ENCODE peak calls at places on chromosomes 16 and 17, in four cellular contexts. J is neural progenitor cell, K is AG10803, B is cardiac muscle cell. O is an unnamed sample.

GRCh38 chr16:66421891-66422290 is 5.2 kb upstream of the BEAN1 start:
- DNase-seq in K (no peak), J (no peak), B (no peak), O (no peak)

GRCh38 chr16:2710711-2711231 is 9.3 kb downstream of the PRSS27 start:
- DNase-seq in K (no peak), J (no peak), B (no peak), O (no peak)

GRCh38 chr16:11034005-11034404 is 89.6 kb downstream of the CLEC16A start:
- DNase-seq in B (peak; percentile 94), J (no peak), K (peak; percentile 94), O (no peak)

GRCh38 chr17:76556759-76557367 is 17.0 kb downstream of the PRCD start:
- DNase-seq in K (peak; percentile 55), B (peak; percentile 83), J (peak; percentile 25), O (no peak)

GRCh38 chr17:40092581-40092980 is 7.8 kb downstream of the NR1D1 start:
- DNase-seq in B (no peak), K (peak; percentile 68), J (no peak), O (no peak)

GRCh38 chr16:4935231-4935855 is 1.6 kb downstream of the PPL start:
- DNase-seq in J (no peak), K (peak; percentile 98), B (peak; percentile 94), O (no peak)

GRCh38 chr16:22323998-22324786 is 27.0 kb downstream of the POLR3E start:
- DNase-seq in B (no peak), J (no peak), K (no peak), O (no peak)

GRCh38 chr17:66676421-66676820 is 158.5 kb upstream of the CACNG5 start:
- DNase-seq in J (no peak), K (no peak), B (no peak), O (no peak)

GRCh38 chr16:14564881-14565687 is 65.0 kb downstream of the PARN start:
- DNase-seq in B (peak; percentile 57), J (no peak), K (peak; percentile 31), O (no peak)

GRCh38 chr16:70553645-70554044 is 30.0 kb downstream of the SF3B3 start:
- DNase-seq in J (no peak), K (peak; percentile 92), B (peak; percentile 75), O (no peak)

GRCh38 chr17:59435238-59435637 is 103.8 kb downstream of the YPEL2 start:
- DNase-seq in B (peak; percentile 82), K (peak; percentile 68), J (no peak), O (no peak)

GRCh38 chr16:56988161-56988947 is 1.0 kb upstream of the NLRC5 start:
- DNase-seq in K (peak; percentile 45), J (no peak), B (peak; percentile 29), O (no peak)

GRCh38 chr17:73770115-73770848 is 126.0 kb upstream of the SDK2 start:
- DNase-seq in J (no peak), K (peak; percentile 88), B (peak; percentile 89), O (no peak)

GRCh38 chr16:17375388-17376304 is 95.1 kb downstream of the XYLT1 start:
- DNase-seq in J (no peak), B (no peak), K (no peak), O (no peak)

GRCh38 chr17:34366529-34367107 is 3.6 kb upstream of the CCL1 start:
- DNase-seq in J (no peak), B (no peak), K (no peak), O (no peak)

GRCh38 chr16:55482056-55482455 is 3.1 kb downstream of the MMP2 start:
- DNase-seq in J (no peak), B (no peak), K (peak; percentile 39), O (no peak)

GRCh38 chr17:39223907-39224777 is 1.6 kb downstream of the STAC2 start:
- DNase-seq in K (no peak), B (no peak), J (no peak), O (no peak)

GRCh38 chr16:2919511-2920255 is 8.0 kb downstream of the FLYWCH1 start:
- DNase-seq in B (peak; percentile 82), J (peak; percentile 76), K (peak; percentile 71), O (peak; percentile 68)

GRCh38 chr16:83977056-83977815 is 9.2 kb downstream of the NECAB2 start:
- DNase-seq in K (no peak), B (no peak), J (no peak), O (no peak)

GRCh38 chr16:64962786-64963185 is 159.1 kb downstream of the CDH11 start:
- DNase-seq in J (no peak), B (peak; percentile 18), K (peak; percentile 22), O (no peak)

GRCh38 chr17:45367216-45367615 is 50.4 kb upstream of the MAP3K14 start:
- DNase-seq in J (no peak), K (no peak), B (no peak), O (no peak)

GRCh38 chr16:17474572-17474971 is 3.8 kb upstream of the XYLT1 start:
- DNase-seq in K (no peak), B (no peak), J (peak; percentile 37), O (peak; percentile 61)

DNA sequence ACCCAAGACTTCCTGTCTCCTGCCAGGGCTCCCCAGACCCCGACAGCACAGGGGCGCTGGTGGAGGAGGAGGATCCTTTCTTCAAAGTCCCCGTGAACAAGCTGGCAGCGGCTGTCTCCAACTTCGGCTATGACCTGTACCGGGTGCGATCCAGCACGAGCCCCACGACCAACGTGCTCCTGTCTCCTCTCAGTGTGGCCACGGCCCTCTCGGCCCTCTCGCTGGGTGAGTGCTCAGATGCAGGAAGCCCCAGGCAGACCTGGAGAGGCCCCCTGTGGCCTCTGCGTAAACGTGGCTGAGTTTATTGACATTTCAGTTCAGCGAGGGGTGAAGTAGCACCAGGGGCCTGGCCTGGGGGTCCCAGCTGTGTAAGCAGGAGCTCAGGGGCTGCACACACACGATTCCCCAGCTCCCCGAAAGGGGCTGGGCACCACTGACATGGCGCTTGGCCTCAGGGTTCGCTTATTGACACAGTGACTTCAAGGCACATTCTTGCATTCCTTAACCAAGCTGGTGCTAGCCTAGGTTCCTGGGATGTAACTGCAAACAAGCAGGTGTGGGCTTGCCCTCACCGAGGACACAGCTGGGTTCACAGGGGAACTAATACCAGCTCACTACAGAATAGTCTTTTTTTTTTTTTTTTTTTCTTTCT is 8.1 kb downstream of the SERPINF1 start:
- DNase-seq in B (no peak), J (no peak), K (no peak), O (no peak)
- TF ChIP-seq CTCF in B (no peak), J (no peak), K (no peak), O (no peak)

GRCh38 chr17:81693491-81694360 is 9.4 kb upstream of the MRPL12 start:
- DNase-seq in B (no peak), J (no peak), K (no peak), O (no peak)
- TF ChIP-seq CTCF in B (no peak), J (no peak), K (no peak), O (no peak)

DNA sequence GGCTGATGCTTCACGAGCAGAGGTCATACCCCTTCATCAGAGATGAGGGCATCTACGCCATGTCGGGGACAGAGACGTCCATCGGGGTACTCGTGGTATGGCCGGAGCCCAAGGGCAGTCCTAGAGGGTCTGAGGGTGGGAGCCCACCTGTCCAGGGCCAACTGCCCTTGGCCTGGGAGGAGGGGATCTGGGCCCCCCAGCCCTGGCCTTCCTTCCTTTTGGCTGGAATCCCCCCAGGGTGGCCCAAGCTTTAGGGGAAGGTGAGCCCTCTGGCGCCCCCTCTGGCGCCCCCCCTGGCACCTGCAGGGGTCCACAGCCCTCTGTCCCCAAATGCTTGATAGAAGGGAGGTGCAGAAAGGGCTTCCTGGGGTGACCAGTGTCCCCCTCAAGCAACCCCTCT is 69.3 kb downstream of the SCNN1B start:
- DNase-seq in K (no peak), B (no peak), J (peak; percentile 16), O (no peak)
- TF ChIP-seq CTCF in K (no peak), B (no peak), J (peak; percentile 42), O (no peak)

GRCh38 chr17:48550313-48551205 is 5.7 kb upstream of the HOXB2 start:
- DNase-seq in K (no peak), B (no peak), J (peak; percentile 38), O (no peak)
- TF ChIP-seq CTCF in K (peak; percentile 30), B (peak; percentile 24), J (peak; percentile 44), O (no peak)

GRCh38 chr16:6725634-6726331 is 606.9 kb upstream of the RBFOX1 start:
- DNase-seq in K (no peak), J (peak; percentile 34), B (no peak), O (no peak)
- TF ChIP-seq CTCF in K (no peak), J (peak; percentile 53), B (no peak), O (no peak)

GRCh38 chr16:1426734-1427451 is 4.0 kb upstream of the PERCC1 start:
- DNase-seq in J (no peak), B (no peak), K (no peak), O (no peak)
- TF ChIP-seq CTCF in J (peak; percentile 13), B (no peak), K (no peak), O (no peak)

GRCh38 chr16:19691161-19691850 is 26.7 kb downstream of the KNOP1 start:
- DNase-seq in K (no peak), J (no peak), B (no peak), O (no peak)
- TF ChIP-seq CTCF in K (no peak), J (no peak), B (no peak), O (no peak)